ENCODE peak calls at places on chromosomes 11 and 22, in six cellular contexts. V is IMR-90, K is tibial artery, Y is fibroblast of lung, D is aorta, W is mammary epithelial cell. B is an unnamed sample. For H3K4me1, the result is how much of the 10 kb centered on the place peaks cover.

GRCh38 chr11:131749100-131749499 is 378.7 kb downstream of the NTM start:
- DNase-seq in V (peak), K (no peak), Y (peak), D (no peak), W (peak), B (no peak)

GRCh38 chr11:12749442-12749841 is 75.2 kb downstream of the TEAD1 start:
- DNase-seq in V (no peak), K (no peak), Y (no peak), D (no peak), W (no peak), B (no peak)

GRCh38 chr11:47981667-47982404 is 1.5 kb downstream of the PTPRJ start:
- DNase-seq in V (no peak), K (no peak), Y (no peak), D (no peak), W (no peak), B (no peak)

GRCh38 chr11:11499300-11499699 is 122.5 kb downstream of the GALNT18 start:
- DNase-seq in V (no peak), K (no peak), Y (no peak), D (no peak), W (no peak), B (no peak)

GRCh38 chr11:14908214-14908880 is 16.3 kb upstream of the CYP2R1 start:
- DNase-seq in V (peak), K (no peak), Y (peak), D (no peak), W (peak), B (no peak)

GRCh38 chr11:88175004-88175706 is at the start of gene RAB38:
- DNase-seq in V (peak), K (peak), Y (peak), D (peak), W (peak), B (no peak)

GRCh38 chr22:24465566-24465965 is 29.6 kb upstream of the UPB1 start:
- DNase-seq in V (peak), K (no peak), Y (peak), D (no peak), W (no peak), B (no peak)

GRCh38 chr11:59771605-59772004 is 16.4 kb downstream of the STX3 start:
- DNase-seq in V (no peak), K (no peak), Y (no peak), D (no peak), W (no peak), B (no peak)

GRCh38 chr11:58734681-58735490 is 3.1 kb upstream of the GLYAT start:
- DNase-seq in V (no peak), K (no peak), Y (no peak), D (no peak), W (no peak), B (no peak)

GRCh38 chr11:76186776-76187279 is 19.5 kb downstream of the WNT11 start:
- DNase-seq in V (no peak), K (no peak), Y (no peak), D (no peak), W (no peak), B (peak)

GRCh38 chr22:49090061-49090852 is 737.4 kb downstream of the BRD1 start:
- DNase-seq in V (no peak), K (no peak), Y (no peak), D (peak), W (no peak), B (no peak)

GRCh38 chr11:85854557-85855340 is 434 bp upstream of the CCDC83 start:
- DNase-seq in V (peak), K (peak), Y (peak), D (peak), W (peak), B (peak)

GRCh38 chr11:69537855-69538640 is 56.6 kb downstream of the LINC01488 start:
- DNase-seq in V (no peak), K (no peak), Y (no peak), D (peak), W (no peak), B (no peak)

GRCh38 chr22:48500481-48501230 is 1327.0 kb downstream of the BRD1 start:
- DNase-seq in V (no peak), K (no peak), Y (no peak), D (peak), W (no peak), B (no peak)

GRCh38 chr11:127017482-127017881 is 16.9 kb upstream of the KIRREL3 start:
- DNase-seq in V (peak), K (no peak), Y (peak), D (no peak), W (peak), B (no peak)

GRCh38 chr11:85955531-85955930 is 100.3 kb downstream of the CCDC83 start:
- DNase-seq in V (peak), K (no peak), Y (peak), D (no peak), W (no peak), B (no peak)

GRCh38 chr22:28898233-28898629 is 14.9 kb downstream of the ZNRF3 start:
- DNase-seq in V (no peak), K (no peak), Y (no peak), D (no peak), W (no peak), B (no peak)

GRCh38 chr11:120404495-120404894 is 68.3 kb downstream of the ARHGEF12 start:
- DNase-seq in V (no peak), K (no peak), Y (no peak), D (no peak), W (no peak), B (no peak)

GRCh38 chr11:31818874-31819331 is 7.8 kb upstream of the PAX6 start:
- DNase-seq in V (no peak), K (no peak), Y (no peak), D (no peak), W (no peak), B (no peak)

GRCh38 chr11:7511405-7511804 is 2.4 kb upstream of the PPFIBP2 start:
- DNase-seq in V (no peak), K (peak), Y (no peak), D (peak), W (no peak), B (peak)

GRCh38 chr11:12822623-12823022 is 148.4 kb downstream of the TEAD1 start:
- DNase-seq in V (no peak), K (no peak), Y (no peak), D (no peak), W (no peak), B (no peak)

GRCh38 chr11:66123902-66124301 is 53.8 kb downstream of the PACS1 start:
- DNase-seq in V (no peak), K (no peak), Y (no peak), D (no peak), W (no peak), B (no peak)

GRCh38 chr11:126181939-126182730 is 29.3 kb downstream of the RPUSD4 start:
- DNase-seq in V (no peak), K (no peak), Y (no peak), D (peak), W (no peak), B (no peak)

GRCh38 chr11:6586434-6587359 is 16.7 kb downstream of the RRP8 start:
- DNase-seq in V (no peak), K (no peak), Y (no peak), D (no peak), W (no peak), B (no peak)

GRCh38 chr11:110710520-110711381 is 1.5 kb downstream of the ARHGAP20 start:
- DNase-seq in V (peak), K (peak), Y (peak), D (peak), W (no peak), B (peak)

GRCh38 chr11:21896216-21896615 is 296.7 kb upstream of the ANO5 start:
- DNase-seq in V (no peak), K (no peak), Y (no peak), D (no peak), W (no peak), B (no peak)

GRCh38 chr11:102476812-102477211 is 24.2 kb upstream of the TMEM123 start:
- DNase-seq in V (peak), K (no peak), Y (no peak), D (no peak), W (peak), B (no peak)

GRCh38 chr11:85643255-85643654 is 4.5 kb upstream of the TMEM126A start:
- DNase-seq in V (no peak), K (no peak), Y (no peak), D (no peak), W (peak), B (no peak)

GRCh38 chr11:84408946-84409411 is 1122.8 kb upstream of the CCDC90B start:
- DNase-seq in V (no peak), K (no peak), Y (no peak), D (no peak), W (peak), B (no peak)

GRCh38 chr11:117072517-117073218 is 25.6 kb downstream of the SIK3 start:
- DNase-seq in V (peak), K (no peak), Y (peak), D (no peak), W (peak), B (no peak)

GRCh38 chr11:83836883-83837654 is 550.9 kb upstream of the CCDC90B start:
- DNase-seq in V (peak), K (peak), Y (peak), D (no peak), W (peak), B (no peak)

GRCh38 chr11:128343870-128344269 is 243.5 kb downstream of the ETS1 start:
- DNase-seq in V (peak), K (no peak), Y (no peak), D (no peak), W (peak), B (no peak)
- H3K4me1 ChIP-seq in V (under half), K (under half), Y (under half), D (under half), W (under half), B (under half)

GRCh38 chr22:41857160-41857859 is 24.4 kb downstream of the SREBF2 start:
- DNase-seq in V (peak), K (peak), Y (peak), D (no peak), W (peak), B (peak)
- H3K4me1 ChIP-seq in V (under half), K (under half), Y (under half), D (under half), W (half or more), B (under half)

DNA sequence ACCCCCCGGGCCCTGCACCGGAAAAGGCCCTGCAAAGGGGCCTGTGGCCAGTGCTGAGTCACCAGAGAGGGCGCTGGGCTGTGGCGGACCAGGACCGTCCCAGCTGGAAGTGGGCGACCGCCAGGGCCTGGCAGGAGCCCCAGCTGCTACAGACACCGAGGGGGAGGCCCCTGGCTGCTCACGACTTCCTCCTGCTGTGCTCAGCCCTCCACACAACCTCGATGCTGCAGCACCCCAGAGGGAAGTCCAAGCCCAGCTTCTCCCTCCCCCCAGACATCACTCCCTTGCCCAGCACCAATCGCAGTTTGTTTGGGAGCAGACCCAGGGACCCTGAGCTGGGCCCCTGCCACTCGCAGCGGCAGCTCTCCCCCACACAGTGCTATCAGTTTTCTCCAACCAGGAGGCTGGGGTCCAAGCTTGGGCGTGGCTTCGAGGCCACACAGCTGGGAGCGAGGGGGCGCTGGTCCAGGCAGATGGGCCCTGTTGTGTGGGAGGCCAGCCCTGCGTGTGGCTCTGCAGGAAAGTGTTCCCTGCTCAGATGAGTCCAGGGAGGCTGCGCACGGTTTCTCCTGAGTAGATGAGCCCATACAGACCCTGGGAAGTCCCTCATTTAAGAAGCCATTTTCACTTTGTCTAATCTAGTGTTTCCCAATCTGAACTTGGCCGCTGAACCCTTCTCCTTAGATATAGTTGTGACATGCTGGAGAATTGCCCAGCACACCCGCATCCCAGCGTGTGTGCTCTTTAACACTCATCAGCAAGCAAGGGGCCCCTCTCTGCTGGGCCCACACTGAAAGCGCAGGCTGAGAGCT is 5.6 kb upstream of the SH3BP1 start:
- DNase-seq in V (peak), K (peak), Y (peak), D (peak), W (no peak), B (peak)
- H3K4me1 ChIP-seq in V (under half), K (under half), Y (under half), D (under half), W (under half), B (under half)

DNA sequence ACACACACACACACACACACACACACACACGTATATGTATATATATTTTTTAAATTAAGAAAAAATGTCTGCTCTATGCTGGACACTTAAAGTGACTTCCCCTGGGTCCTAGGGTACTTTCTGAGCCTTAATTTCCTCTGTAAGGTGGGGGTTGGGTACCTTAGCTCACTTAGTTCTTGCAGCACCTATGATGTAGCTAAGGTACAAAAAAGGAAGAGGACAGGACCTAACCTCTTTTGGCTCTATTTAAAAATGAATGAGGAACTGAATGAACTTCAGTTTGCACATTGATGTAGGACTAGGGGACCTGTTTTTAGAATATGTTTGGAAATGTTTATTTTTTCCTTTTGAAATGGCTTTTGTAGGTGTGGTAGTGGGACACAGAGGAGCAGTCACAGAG is 11.1 kb downstream of the SREBF2 start:
- DNase-seq in V (no peak), K (no peak), Y (no peak), D (no peak), W (no peak), B (no peak)
- H3K4me1 ChIP-seq in V (under half), K (under half), Y (under half), D (under half), W (half or more), B (under half)

GRCh38 chr22:19740586-19740985 is 17.2 kb downstream of the GP1BB start:
- DNase-seq in V (no peak), K (no peak), Y (no peak), D (no peak), W (no peak), B (no peak)

GRCh38 chr22:19741053-19741452 is 17.7 kb downstream of the GP1BB start:
- DNase-seq in V (no peak), K (no peak), Y (no peak), D (no peak), W (no peak), B (no peak)

GRCh38 chr22:19743626-19744025 is 17.0 kb upstream of the TBX1 start:
- DNase-seq in V (no peak), K (no peak), Y (no peak), D (no peak), W (no peak), B (no peak)

GRCh38 chr22:19743081-19743480 is 17.5 kb upstream of the TBX1 start:
- DNase-seq in V (no peak), K (no peak), Y (no peak), D (no peak), W (no peak), B (no peak)

GRCh38 chr22:19742160-19743066 is 18.2 kb upstream of the TBX1 start:
- DNase-seq in V (no peak), K (no peak), Y (no peak), D (no peak), W (no peak), B (no peak)
- H3K4me1 ChIP-seq in V (under half), K (under half), Y (under half), D (under half), W (under half), B (under half)

GRCh38 chr22:23243859-23244689 is 63.8 kb downstream of the BCR start:
- DNase-seq in V (no peak), K (no peak), Y (no peak), D (no peak), W (no peak), B (no peak)

GRCh38 chr22:23243006-23243573 is 62.8 kb downstream of the BCR start:
- DNase-seq in V (no peak), K (no peak), Y (no peak), D (no peak), W (no peak), B (no peak)

GRCh38 chr22:23241562-23242472 is 61.5 kb downstream of the BCR start:
- DNase-seq in V (no peak), K (no peak), Y (no peak), D (no peak), W (no peak), B (no peak)

GRCh38 chr22:23240639-23241389 is 60.5 kb downstream of the BCR start:
- DNase-seq in V (no peak), K (no peak), Y (no peak), D (no peak), W (peak), B (no peak)

DNA sequence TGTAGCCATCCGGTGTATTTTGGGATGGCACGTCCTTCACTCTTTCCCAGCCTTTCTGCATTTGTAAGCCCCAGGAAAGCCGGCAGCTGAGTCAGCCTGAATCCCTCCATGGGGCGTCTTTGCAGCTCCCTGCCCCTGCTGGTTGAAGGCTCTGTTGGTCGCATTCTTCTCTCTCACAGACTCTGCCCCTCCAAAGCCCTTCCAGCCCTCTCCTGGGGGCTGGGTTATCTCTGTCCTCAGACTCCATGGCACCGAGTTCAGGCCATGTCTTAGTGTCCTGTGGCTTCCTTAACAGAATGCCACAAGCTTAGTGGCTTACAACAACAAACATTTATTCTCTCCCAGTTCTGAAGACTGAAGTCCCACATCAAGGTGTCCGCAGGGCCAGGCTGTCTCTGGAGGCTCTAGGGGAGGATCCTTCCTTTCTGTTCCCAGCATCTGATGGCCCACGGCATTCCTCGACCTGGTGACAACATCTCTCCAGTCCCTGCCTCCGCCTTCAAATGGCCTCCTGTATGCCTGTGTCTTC is 62.2 kb downstream of the BCR start:
- DNase-seq in V (peak), K (no peak), Y (no peak), D (no peak), W (no peak), B (no peak)
- H3K4me1 ChIP-seq in V (under half), K (half or more), Y (under half), D (under half), W (under half), B (under half)

GRCh38 chr11:133946541-133947297 is 10.0 kb downstream of the IGSF9B start:
- DNase-seq in V (no peak), K (no peak), Y (no peak), D (peak), W (no peak), B (no peak)

GRCh38 chr11:133946018-133946417 is 10.8 kb downstream of the IGSF9B start:
- DNase-seq in V (no peak), K (no peak), Y (no peak), D (no peak), W (no peak), B (no peak)

GRCh38 chr11:133943950-133944698 is 12.6 kb downstream of the IGSF9B start:
- DNase-seq in V (no peak), K (no peak), Y (no peak), D (no peak), W (no peak), B (no peak)

GRCh38 chr11:133947298-133947905 is 9.4 kb downstream of the IGSF9B start:
- DNase-seq in V (peak), K (no peak), Y (peak), D (no peak), W (peak), B (no peak)

DNA sequence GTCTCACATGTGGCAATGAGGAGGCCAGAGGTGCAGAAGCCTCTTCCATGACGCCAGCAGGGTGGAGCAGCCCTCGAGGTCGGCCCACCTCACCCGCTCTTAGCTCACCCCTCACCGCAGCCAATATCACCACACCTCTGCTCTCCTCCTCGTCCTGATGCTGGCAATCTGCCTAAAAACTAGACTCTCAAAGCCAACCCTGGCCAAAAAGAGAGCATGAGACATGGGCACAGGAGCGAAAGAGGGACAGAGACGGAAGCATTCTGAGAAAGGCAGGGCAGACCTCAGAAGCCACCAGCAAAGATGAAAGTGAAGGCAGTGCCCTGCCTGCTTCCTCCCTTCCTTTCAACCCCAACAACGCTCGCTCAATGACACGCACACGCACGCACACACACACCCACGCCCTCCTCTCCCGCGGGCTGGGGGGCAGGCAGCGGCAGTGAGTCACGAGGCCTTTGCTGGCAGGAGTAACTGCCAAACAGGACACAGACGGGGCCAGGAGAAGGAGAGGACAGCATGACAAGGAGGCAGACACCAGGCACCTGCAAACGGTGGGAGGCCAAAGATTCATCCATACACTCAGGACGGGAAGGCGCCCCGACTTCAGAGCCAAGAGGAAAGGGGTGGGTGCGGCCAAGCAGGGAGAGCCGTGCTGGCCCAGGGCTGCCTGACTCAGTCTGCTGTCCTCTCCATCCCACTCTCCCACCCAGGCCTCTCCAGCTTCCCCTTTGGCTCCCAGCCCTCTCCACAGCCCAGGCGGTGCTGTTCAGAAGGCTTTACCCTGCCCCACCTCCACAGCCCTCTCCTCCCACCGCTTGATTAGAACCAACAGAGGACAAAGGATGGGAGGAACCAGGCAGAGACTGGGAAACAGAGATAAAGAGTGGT is 11.4 kb downstream of the IGSF9B start:
- DNase-seq in V (peak), K (no peak), Y (no peak), D (no peak), W (peak), B (no peak)
- H3K4me1 ChIP-seq in V (under half), K (half or more), Y (under half), D (under half), W (under half), B (under half)